ENCODE peak calls at places on chromosomes 2 and 18, in seven cellular contexts. B is lower lobe of right lung, D is cardiac muscle cell, I is NT2/D1, C is stomach, K is sigmoid colon, M is BE2C. F is an unnamed sample.

GRCh38 chr18:8610442-8610801 is 1.2 kb downstream of the RAB12 start:
- DNase-seq in I (no peak), D (peak; percentile 35), B (no peak), C (no peak), M (no peak), K (no peak), F (peak; percentile 18)

GRCh38 chr2:190407246-190407661 is 901 bp upstream of the MFSD6 start:
- DNase-seq in K (no peak), B (no peak), M (no peak), D (no peak), C (no peak), I (peak; percentile 43), F (peak; percentile 14)

GRCh38 chr2:152336103-152336853 is 1.3 kb downstream of the FMNL2 start:
- DNase-seq in B (peak; percentile 72), I (no peak), D (peak; percentile 57), M (peak; percentile 30), K (peak; percentile 84), C (peak; percentile 58), F (no peak)

GRCh38 chr2:97664636-97664970 is 759 bp upstream of the ACTR1B start:
- DNase-seq in M (no peak), K (no peak), C (no peak), D (no peak), I (no peak), B (no peak), F (no peak)

GRCh38 chr2:50943781-50944180 is 88.2 kb downstream of the NRXN1 start:
- DNase-seq in D (no peak), K (no peak), M (no peak), C (no peak), B (no peak), I (no peak), F (no peak)

GRCh38 chr2:103445356-103445755 is 683.5 kb downstream of the TMEM182 start:
- DNase-seq in K (no peak), B (no peak), D (peak; percentile 0), M (no peak), C (no peak), I (no peak), F (no peak)

GRCh38 chr2:101766871-101767739 is 69.6 kb downstream of the MAP4K4 start:
- DNase-seq in K (no peak), D (peak; percentile 89), M (no peak), B (no peak), C (no peak), I (no peak), F (peak; percentile 22)

GRCh38 chr2:85999131-85999831 is 106.4 kb downstream of the POLR1A start:
- DNase-seq in D (peak; percentile 55), M (no peak), B (no peak), K (no peak), I (no peak), C (no peak), F (peak; percentile 62)

GRCh38 chr2:239532859-239533258 is 132.0 kb upstream of the HDAC4 start:
- DNase-seq in B (no peak), C (no peak), M (no peak), K (peak; percentile 62), I (no peak), D (no peak), F (no peak)

GRCh38 chr2:40554665-40555294 is 102.9 kb upstream of the SLC8A1 start:
- DNase-seq in K (peak; percentile 70), B (peak; percentile 46), M (peak; percentile 63), C (peak; percentile 68), D (peak; percentile 66), I (peak; percentile 50), F (peak; percentile 72)

GRCh38 chr2:227163445-227163997 is 484 bp downstream of the COL4A4 start:
- DNase-seq in C (peak; percentile 31), B (no peak), D (peak; percentile 30), M (no peak), I (no peak), K (no peak), F (peak; percentile 24)

GRCh38 chr2:218895326-218895725 is 14.7 kb downstream of the WNT10A start:
- DNase-seq in I (no peak), K (no peak), B (no peak), M (no peak), C (no peak), D (no peak), F (no peak)

GRCh38 chr2:9251154-9252001 is 44.8 kb downstream of the ASAP2 start:
- DNase-seq in C (peak; percentile 40), I (no peak), B (no peak), K (no peak), D (peak; percentile 74), M (peak; percentile 53), F (no peak)

GRCh38 chr2:236823976-236824375 is 254.4 kb downstream of the ACKR3 start:
- DNase-seq in C (no peak), M (no peak), B (no peak), D (no peak), I (no peak), K (no peak), F (no peak)

GRCh38 chr2:237720962-237721361 is 77.6 kb upstream of the RBM44 start:
- DNase-seq in M (no peak), B (no peak), K (peak; percentile 20), C (no peak), D (peak; percentile 62), I (no peak), F (no peak)

GRCh38 chr2:51027442-51027841 is 4.5 kb downstream of the NRXN1 start:
- DNase-seq in M (no peak), K (no peak), D (no peak), I (no peak), B (peak; percentile 30), C (no peak), F (no peak)

GRCh38 chr2:162073776-162074578 is at the start of gene DPP4:
- DNase-seq in D (no peak), K (peak; percentile 72), M (no peak), B (peak; percentile 65), I (no peak), C (peak; percentile 68), F (no peak)

GRCh38 chr2:189370719-189371118 is 70.6 kb upstream of the WDR75 start:
- DNase-seq in B (no peak), C (no peak), I (no peak), M (no peak), D (peak; percentile 67), K (no peak), F (no peak)

GRCh38 chr18:35130236-35130635 is 89.0 kb downstream of the MAPRE2 start:
- DNase-seq in I (no peak), C (no peak), B (no peak), K (no peak), D (no peak), M (no peak), F (no peak)

GRCh38 chr2:28594029-28594368 is 98.1 kb downstream of the PLB1 start:
- DNase-seq in I (no peak), D (no peak), K (no peak), B (no peak), M (no peak), C (no peak), F (no peak)
- H3K4me3 ChIP-seq in I (no peak overlapping the region), D (no peak overlapping the region), K (no peak overlapping the region), B (no peak overlapping the region), M (no peak overlapping the region), C (no peak overlapping the region), F (no peak overlapping the region)

GRCh38 chr2:54673501-54673998 is 49.9 kb upstream of the EML6 start:
- DNase-seq in I (no peak), B (peak; percentile 85), D (peak; percentile 88), K (peak; percentile 93), M (no peak), C (peak; percentile 84), F (no peak)

GRCh38 chr2:54670485-54671009 is 52.9 kb upstream of the EML6 start:
- DNase-seq in B (no peak), M (no peak), K (no peak), D (no peak), I (no peak), C (no peak), F (no peak)

GRCh38 chr2:54671010-54671409 is 52.5 kb upstream of the EML6 start:
- DNase-seq in I (no peak), D (no peak), M (no peak), K (no peak), B (no peak), C (no peak), F (no peak)

GRCh38 chr2:54671875-54672586 is 51.4 kb upstream of the EML6 start:
- DNase-seq in M (no peak), K (no peak), B (no peak), C (no peak), D (peak; percentile 32), I (no peak), F (no peak)

DNA sequence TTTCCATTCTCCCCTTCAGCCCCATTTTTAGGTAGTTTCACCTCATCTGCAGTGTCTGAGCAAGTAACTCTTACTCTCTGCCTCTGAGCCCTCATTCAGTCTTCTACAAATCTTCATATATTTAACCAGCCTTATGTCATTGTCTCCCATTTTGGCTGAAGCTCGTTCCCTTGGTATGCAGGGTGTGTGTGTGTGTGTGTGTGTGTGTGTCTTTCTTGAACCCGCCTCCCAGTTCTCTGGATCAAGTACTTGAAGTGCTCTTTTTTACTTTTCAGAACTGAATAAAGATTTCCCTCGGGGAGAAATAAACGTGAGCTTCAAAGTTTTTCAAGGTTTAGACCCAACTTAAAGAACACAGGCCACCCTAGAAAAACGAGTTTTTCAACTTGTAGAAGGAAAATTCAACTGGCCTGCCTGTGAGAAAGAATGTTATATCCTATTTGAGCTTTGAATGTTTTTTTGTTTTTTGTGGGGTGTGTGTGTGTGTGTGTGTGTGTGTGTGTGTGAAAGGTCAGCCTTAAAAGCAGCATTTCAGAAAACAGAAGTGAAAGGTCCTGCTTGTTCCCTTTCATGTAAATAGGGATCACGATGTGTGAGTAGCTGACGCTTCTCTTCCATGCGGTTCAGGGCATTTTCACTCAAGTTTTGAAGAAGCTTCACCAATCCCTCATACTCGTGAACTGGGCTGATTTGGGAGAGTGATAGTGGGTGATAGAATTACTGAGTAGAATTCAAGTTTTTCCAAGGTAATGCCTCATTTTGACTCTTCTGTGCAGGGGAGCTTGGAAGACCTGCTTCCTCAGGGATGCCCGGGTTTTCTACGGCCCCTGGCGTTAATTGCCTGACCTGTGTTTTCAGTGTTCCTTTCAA is 50.6 kb upstream of the EML6 start:
- DNase-seq in D (no peak), C (no peak), I (no peak), B (no peak), K (no peak), M (no peak), F (peak; percentile 75)
- H3K4me1 ChIP-seq in D (no peaks in the 10 kb centered on the region), C (peaks cover 66% of the 10 kb centered on the region), I (no peaks in the 10 kb centered on the region), B (peaks cover 61% of the 10 kb centered on the region), K (peaks cover 42% of the 10 kb centered on the region), M (no peaks in the 10 kb centered on the region), F (peaks cover 23% of the 10 kb centered on the region)

GRCh38 chr2:117618607-117619006 is 195.9 kb upstream of the DDX18 start:
- DNase-seq in B (no peak), M (no peak), D (no peak), C (no peak), I (no peak), K (no peak), F (no peak)

GRCh38 chr2:117621330-117621729 is 193.2 kb upstream of the DDX18 start:
- DNase-seq in K (no peak), I (no peak), B (no peak), D (no peak), C (no peak), M (no peak), F (no peak)
- H3K4me3 ChIP-seq in K (no peak overlapping the region), I (no peak overlapping the region), B (no peak overlapping the region), D (no peak overlapping the region), C (no peak overlapping the region), M (no peak overlapping the region), F (no peak overlapping the region)

GRCh38 chr2:594297-594949 is 82.8 kb downstream of the TMEM18 start:
- DNase-seq in C (no peak), B (no peak), K (no peak), D (no peak), I (no peak), M (no peak), F (no peak)
- H3K4me1 ChIP-seq in C (no peaks in the 10 kb centered on the region), B (no peaks in the 10 kb centered on the region), K (no peaks in the 10 kb centered on the region), D (no peaks in the 10 kb centered on the region), I (no peaks in the 10 kb centered on the region), M (peaks cover 5% of the 10 kb centered on the region), F (no peaks in the 10 kb centered on the region)

GRCh38 chr18:65751145-65752085 is 603 bp downstream of the CDH7 start:
- DNase-seq in B (peak; percentile 36), D (no peak), K (no peak), M (peak; percentile 10), C (no peak), I (no peak), F (no peak)
- H3K4me3 ChIP-seq in B (peak overlapping the region; percentile 34), D (peak overlapping the region; percentile 76), K (peak overlapping the region; percentile 47), M (peak overlapping the region; percentile 65), C (peak overlapping the region; percentile 39), I (peak overlapping the region; percentile 73), F (no peak overlapping the region)

F was measured in OCI-LY7.